ENCODE peak calls at places on chromosomes 16 and 17, in ten cellular contexts. One of them, this sample, is unnamed.

GRCh38 chr16:78655481-78656114 is 556.1 kb downstream of the WWOX start:
- DNase-seq in PC-3: no peak
- DNase-seq in AG09309: no peak
- DNase-seq in left lung: no peak
- DNase-seq in brain microvascular endothelial cell: no peak
- DNase-seq in fibroblast of pulmonary artery: no peak
- DNase-seq in body of pancreas: no peak
- DNase-seq in CD8-positive, alpha-beta T cell: no peak
- DNase-seq in psoas muscle: no peak
- DNase-seq in HFF-Myc: no peak
- DNase-seq in this sample: no peak

GRCh38 chr17:74368341-74369152 is 1.2 kb downstream of the GPR142 start:
- DNase-seq in PC-3: peak
- DNase-seq in AG09309: no peak
- DNase-seq in left lung: peak
- DNase-seq in brain microvascular endothelial cell: peak
- DNase-seq in fibroblast of pulmonary artery: peak
- DNase-seq in body of pancreas: peak
- DNase-seq in CD8-positive, alpha-beta T cell: peak
- DNase-seq in psoas muscle: peak
- DNase-seq in HFF-Myc: peak
- DNase-seq in this sample: no peak

GRCh38 chr16:88948781-88949490 is 28.1 kb downstream of the CBFA2T3 start:
- DNase-seq in PC-3: peak
- DNase-seq in AG09309: no peak
- DNase-seq in left lung: no peak
- DNase-seq in brain microvascular endothelial cell: no peak
- DNase-seq in fibroblast of pulmonary artery: no peak
- DNase-seq in body of pancreas: no peak
- DNase-seq in CD8-positive, alpha-beta T cell: no peak
- DNase-seq in psoas muscle: no peak
- DNase-seq in HFF-Myc: no peak
- DNase-seq in this sample: no peak

GRCh38 chr16:26795184-26795583 is 271.5 kb upstream of the C16orf82 start:
- DNase-seq in PC-3: no peak
- DNase-seq in AG09309: no peak
- DNase-seq in left lung: no peak
- DNase-seq in brain microvascular endothelial cell: no peak
- DNase-seq in fibroblast of pulmonary artery: no peak
- DNase-seq in body of pancreas: no peak
- DNase-seq in CD8-positive, alpha-beta T cell: no peak
- DNase-seq in psoas muscle: no peak
- DNase-seq in HFF-Myc: no peak
- DNase-seq in this sample: no peak

GRCh38 chr17:64418506-64419339 is 28.1 kb upstream of the PECAM1 start:
- DNase-seq in PC-3: peak
- DNase-seq in AG09309: peak
- DNase-seq in left lung: no peak
- DNase-seq in brain microvascular endothelial cell: peak
- DNase-seq in fibroblast of pulmonary artery: peak
- DNase-seq in body of pancreas: peak
- DNase-seq in CD8-positive, alpha-beta T cell: peak
- DNase-seq in psoas muscle: no peak
- DNase-seq in HFF-Myc: peak
- DNase-seq in this sample: peak

GRCh38 chr16:28136751-28137434 is 73.4 kb upstream of the GSG1L start:
- DNase-seq in PC-3: no peak
- DNase-seq in AG09309: no peak
- DNase-seq in left lung: no peak
- DNase-seq in brain microvascular endothelial cell: no peak
- DNase-seq in fibroblast of pulmonary artery: peak
- DNase-seq in body of pancreas: no peak
- DNase-seq in CD8-positive, alpha-beta T cell: peak
- DNase-seq in psoas muscle: no peak
- DNase-seq in HFF-Myc: no peak
- DNase-seq in this sample: no peak

GRCh38 chr16:58503166-58503862 is 3.4 kb downstream of the NDRG4 start:
- DNase-seq in PC-3: no peak
- DNase-seq in AG09309: no peak
- DNase-seq in left lung: no peak
- DNase-seq in brain microvascular endothelial cell: no peak
- DNase-seq in fibroblast of pulmonary artery: no peak
- DNase-seq in body of pancreas: no peak
- DNase-seq in CD8-positive, alpha-beta T cell: no peak
- DNase-seq in psoas muscle: no peak
- DNase-seq in HFF-Myc: no peak
- DNase-seq in this sample: no peak

GRCh38 chr16:8899709-8900317 is 17.7 kb downstream of the LITAFD start:
- DNase-seq in PC-3: no peak
- DNase-seq in AG09309: no peak
- DNase-seq in left lung: no peak
- DNase-seq in brain microvascular endothelial cell: no peak
- DNase-seq in fibroblast of pulmonary artery: no peak
- DNase-seq in body of pancreas: no peak
- DNase-seq in CD8-positive, alpha-beta T cell: no peak
- DNase-seq in psoas muscle: no peak
- DNase-seq in HFF-Myc: no peak
- DNase-seq in this sample: no peak

GRCh38 chr17:80678621-80679020 is 134.0 kb downstream of the RPTOR start:
- DNase-seq in PC-3: peak
- DNase-seq in AG09309: peak
- DNase-seq in left lung: no peak
- DNase-seq in brain microvascular endothelial cell: peak
- DNase-seq in fibroblast of pulmonary artery: peak
- DNase-seq in body of pancreas: no peak
- DNase-seq in CD8-positive, alpha-beta T cell: no peak
- DNase-seq in psoas muscle: no peak
- DNase-seq in HFF-Myc: no peak
- DNase-seq in this sample: no peak

DNA sequence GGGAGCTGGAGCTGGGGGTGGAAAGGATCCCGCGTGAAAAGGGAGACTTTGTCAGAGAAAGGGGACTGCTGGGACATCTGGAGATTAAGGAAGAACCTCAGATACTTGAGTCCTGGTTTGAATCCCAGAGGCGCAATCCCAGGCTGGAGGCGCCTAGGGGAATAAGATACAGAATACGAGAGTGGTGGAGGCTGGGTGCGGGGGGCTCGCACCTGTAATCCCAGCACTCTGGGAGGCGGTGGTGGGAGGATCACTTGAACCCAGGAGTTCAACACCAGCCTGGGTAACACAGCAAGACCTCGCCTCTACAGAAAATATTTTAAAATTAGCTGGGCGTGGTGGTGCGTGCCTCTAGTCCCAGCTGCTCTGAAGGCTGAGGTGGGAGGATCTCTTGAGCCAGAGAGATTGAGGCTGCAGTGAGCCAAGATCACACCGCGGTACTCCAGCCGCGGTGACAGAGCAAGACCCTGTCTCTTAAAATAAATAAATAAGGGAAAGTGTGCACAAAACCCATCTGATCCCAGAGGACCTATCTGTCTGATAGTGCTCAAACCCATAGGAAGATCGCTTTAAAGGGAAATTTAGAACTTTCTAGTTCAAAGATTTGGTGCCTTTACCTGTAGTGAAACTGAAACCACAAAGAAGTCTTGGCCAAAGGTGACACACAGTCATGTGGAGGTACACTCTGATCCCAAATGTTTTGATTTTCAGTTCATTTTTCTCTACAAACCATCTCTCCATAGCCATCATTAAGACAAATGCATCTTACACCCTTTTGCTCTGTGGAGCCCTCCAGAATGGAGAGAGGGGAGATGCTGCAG is 625 bp upstream of the SCRN2 start:
- DNase-seq in PC-3: no peak
- DNase-seq in AG09309: no peak
- DNase-seq in left lung: no peak
- DNase-seq in brain microvascular endothelial cell: no peak
- DNase-seq in fibroblast of pulmonary artery: no peak
- DNase-seq in body of pancreas: no peak
- DNase-seq in CD8-positive, alpha-beta T cell: no peak
- DNase-seq in psoas muscle: no peak
- DNase-seq in HFF-Myc: no peak
- DNase-seq in this sample: no peak
- TF ChIP-seq CTCF in PC-3: peak
- TF ChIP-seq CTCF in AG09309: no peak
- TF ChIP-seq CTCF in left lung: no peak
- TF ChIP-seq CTCF in brain microvascular endothelial cell: no peak
- TF ChIP-seq CTCF in fibroblast of pulmonary artery: no peak
- TF ChIP-seq CTCF in body of pancreas: no peak
- TF ChIP-seq CTCF in CD8-positive, alpha-beta T cell: peak
- TF ChIP-seq CTCF in psoas muscle: no peak
- TF ChIP-seq CTCF in HFF-Myc: no peak
- TF ChIP-seq CTCF in this sample: no peak

GRCh38 chr17:57938061-57938502 is 17.1 kb downstream of the CUEDC1 start:
- DNase-seq in PC-3: no peak
- DNase-seq in AG09309: no peak
- DNase-seq in left lung: no peak
- DNase-seq in brain microvascular endothelial cell: no peak
- DNase-seq in fibroblast of pulmonary artery: no peak
- DNase-seq in body of pancreas: no peak
- DNase-seq in CD8-positive, alpha-beta T cell: no peak
- DNase-seq in psoas muscle: peak
- DNase-seq in HFF-Myc: no peak
- DNase-seq in this sample: peak

GRCh38 chr17:57939797-57940196 is 15.4 kb downstream of the CUEDC1 start:
- DNase-seq in PC-3: no peak
- DNase-seq in AG09309: no peak
- DNase-seq in left lung: peak
- DNase-seq in brain microvascular endothelial cell: no peak
- DNase-seq in fibroblast of pulmonary artery: no peak
- DNase-seq in body of pancreas: no peak
- DNase-seq in CD8-positive, alpha-beta T cell: no peak
- DNase-seq in psoas muscle: peak
- DNase-seq in HFF-Myc: no peak
- DNase-seq in this sample: peak

GRCh38 chr17:57937492-57937891 is 17.7 kb downstream of the CUEDC1 start:
- DNase-seq in PC-3: no peak
- DNase-seq in AG09309: no peak
- DNase-seq in left lung: no peak
- DNase-seq in brain microvascular endothelial cell: no peak
- DNase-seq in fibroblast of pulmonary artery: no peak
- DNase-seq in body of pancreas: no peak
- DNase-seq in CD8-positive, alpha-beta T cell: no peak
- DNase-seq in psoas muscle: peak
- DNase-seq in HFF-Myc: no peak
- DNase-seq in this sample: no peak

GRCh38 chr17:57940217-57940616 is 15.0 kb downstream of the CUEDC1 start:
- DNase-seq in PC-3: no peak
- DNase-seq in AG09309: no peak
- DNase-seq in left lung: no peak
- DNase-seq in brain microvascular endothelial cell: no peak
- DNase-seq in fibroblast of pulmonary artery: no peak
- DNase-seq in body of pancreas: no peak
- DNase-seq in CD8-positive, alpha-beta T cell: no peak
- DNase-seq in psoas muscle: peak
- DNase-seq in HFF-Myc: no peak
- DNase-seq in this sample: no peak

GRCh38 chr17:57935833-57936807 is 19.1 kb downstream of the CUEDC1 start:
- DNase-seq in PC-3: peak
- DNase-seq in AG09309: no peak
- DNase-seq in left lung: no peak
- DNase-seq in brain microvascular endothelial cell: no peak
- DNase-seq in fibroblast of pulmonary artery: peak
- DNase-seq in body of pancreas: peak
- DNase-seq in CD8-positive, alpha-beta T cell: no peak
- DNase-seq in psoas muscle: peak
- DNase-seq in HFF-Myc: no peak
- DNase-seq in this sample: no peak
- H3K4me3 ChIP-seq in PC-3: peak
- H3K4me3 ChIP-seq in AG09309: no peak
- H3K4me3 ChIP-seq in left lung: no peak
- H3K4me3 ChIP-seq in brain microvascular endothelial cell: no peak
- H3K4me3 ChIP-seq in fibroblast of pulmonary artery: no peak
- H3K4me3 ChIP-seq in body of pancreas: no peak
- H3K4me3 ChIP-seq in CD8-positive, alpha-beta T cell: no peak
- H3K4me3 ChIP-seq in psoas muscle: no peak
- H3K4me3 ChIP-seq in HFF-Myc: no peak
- H3K4me3 ChIP-seq in this sample: no peak

GRCh38 chr16:24671455-24671954 is 57.9 kb upstream of the TNRC6A start:
- DNase-seq in PC-3: no peak
- DNase-seq in AG09309: no peak
- DNase-seq in left lung: no peak
- DNase-seq in brain microvascular endothelial cell: no peak
- DNase-seq in fibroblast of pulmonary artery: no peak
- DNase-seq in body of pancreas: no peak
- DNase-seq in CD8-positive, alpha-beta T cell: no peak
- DNase-seq in psoas muscle: no peak
- DNase-seq in HFF-Myc: no peak
- DNase-seq in this sample: no peak
- TF ChIP-seq CTCF in PC-3: no peak
- TF ChIP-seq CTCF in AG09309: no peak
- TF ChIP-seq CTCF in left lung: no peak
- TF ChIP-seq CTCF in brain microvascular endothelial cell: peak
- TF ChIP-seq CTCF in fibroblast of pulmonary artery: no peak
- TF ChIP-seq CTCF in body of pancreas: no peak
- TF ChIP-seq CTCF in CD8-positive, alpha-beta T cell: no peak
- TF ChIP-seq CTCF in psoas muscle: no peak
- TF ChIP-seq CTCF in HFF-Myc: no peak
- TF ChIP-seq CTCF in this sample: no peak

GRCh38 chr17:58391302-58391984 is 25.9 kb downstream of the RNF43 start:
- DNase-seq in PC-3: peak
- DNase-seq in AG09309: no peak
- DNase-seq in left lung: peak
- DNase-seq in brain microvascular endothelial cell: peak
- DNase-seq in fibroblast of pulmonary artery: peak
- DNase-seq in body of pancreas: peak
- DNase-seq in CD8-positive, alpha-beta T cell: no peak
- DNase-seq in psoas muscle: no peak
- DNase-seq in HFF-Myc: no peak
- DNase-seq in this sample: peak
- H3K4me3 ChIP-seq in PC-3: no peak
- H3K4me3 ChIP-seq in AG09309: no peak
- H3K4me3 ChIP-seq in left lung: no peak
- H3K4me3 ChIP-seq in brain microvascular endothelial cell: no peak
- H3K4me3 ChIP-seq in fibroblast of pulmonary artery: no peak
- H3K4me3 ChIP-seq in body of pancreas: no peak
- H3K4me3 ChIP-seq in CD8-positive, alpha-beta T cell: no peak
- H3K4me3 ChIP-seq in psoas muscle: no peak
- H3K4me3 ChIP-seq in HFF-Myc: no peak
- H3K4me3 ChIP-seq in this sample: peak

DNA sequence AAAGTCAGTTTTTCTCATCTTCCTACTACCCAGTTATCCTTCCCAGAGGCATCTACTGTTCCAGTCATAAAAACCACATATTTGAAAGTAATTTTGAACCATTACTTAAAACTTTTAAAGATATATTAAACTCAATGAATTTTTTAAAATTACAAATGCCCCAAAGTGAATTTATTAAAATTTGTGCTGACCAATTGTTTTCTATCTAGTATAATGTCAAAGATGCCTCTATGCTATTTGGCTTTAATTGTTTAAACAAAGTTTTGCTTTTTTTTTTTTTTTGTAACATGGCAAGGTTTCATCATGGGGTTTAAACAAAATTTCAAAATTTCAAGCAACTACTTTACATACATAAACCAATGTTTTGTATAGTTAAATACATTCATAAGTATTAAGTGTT is 60.7 kb downstream of the FBXL20 start:
- DNase-seq in PC-3: no peak
- DNase-seq in AG09309: no peak
- DNase-seq in left lung: no peak
- DNase-seq in brain microvascular endothelial cell: no peak
- DNase-seq in fibroblast of pulmonary artery: no peak
- DNase-seq in body of pancreas: no peak
- DNase-seq in CD8-positive, alpha-beta T cell: no peak
- DNase-seq in psoas muscle: no peak
- DNase-seq in HFF-Myc: no peak
- DNase-seq in this sample: no peak
- TF ChIP-seq CTCF in PC-3: no peak
- TF ChIP-seq CTCF in AG09309: no peak
- TF ChIP-seq CTCF in left lung: no peak
- TF ChIP-seq CTCF in brain microvascular endothelial cell: no peak
- TF ChIP-seq CTCF in fibroblast of pulmonary artery: no peak
- TF ChIP-seq CTCF in body of pancreas: no peak
- TF ChIP-seq CTCF in CD8-positive, alpha-beta T cell: no peak
- TF ChIP-seq CTCF in psoas muscle: no peak
- TF ChIP-seq CTCF in HFF-Myc: no peak
- TF ChIP-seq CTCF in this sample: no peak

This sample was measured in LNCaP clone FGC.